ENCODE peak calls at places on chromosomes 11 and 22, in nine cellular contexts. One of them, this sample, is unnamed.

GRCh38 chr11:123386746-123387510 is 43.1 kb upstream of the GRAMD1B start:
- DNase-seq in kidney epithelial cell: no peak
- DNase-seq in brain microvascular endothelial cell: no peak
- DNase-seq in ovary: no peak
- DNase-seq in GM23338: no peak
- DNase-seq in right atrium auricular region: no peak
- DNase-seq in hepatocyte: no peak
- DNase-seq in left ventricle myocardium inferior: no peak
- DNase-seq in PC-9: no peak
- DNase-seq in this sample: no peak

GRCh38 chr11:3224730-3225098 is 6.1 kb upstream of the MRGPRG start:
- DNase-seq in kidney epithelial cell: no peak
- DNase-seq in brain microvascular endothelial cell: no peak
- DNase-seq in ovary: peak; percentile 5
- DNase-seq in GM23338: no peak
- DNase-seq in right atrium auricular region: no peak
- DNase-seq in hepatocyte: no peak
- DNase-seq in left ventricle myocardium inferior: no peak
- DNase-seq in PC-9: no peak
- DNase-seq in this sample: no peak

GRCh38 chr22:37639070-37639760 is at the start of gene SH3BP1:
- DNase-seq in kidney epithelial cell: no peak
- DNase-seq in brain microvascular endothelial cell: no peak
- DNase-seq in ovary: peak; percentile 75
- DNase-seq in GM23338: peak; percentile 87
- DNase-seq in right atrium auricular region: no peak
- DNase-seq in hepatocyte: peak; percentile 81
- DNase-seq in left ventricle myocardium inferior: peak; percentile 68
- DNase-seq in PC-9: peak; percentile 79
- DNase-seq in this sample: peak; percentile 70

GRCh38 chr11:43359432-43359818 is 705 bp downstream of the TTC17 start:
- DNase-seq in kidney epithelial cell: no peak
- DNase-seq in brain microvascular endothelial cell: peak; percentile 17
- DNase-seq in ovary: no peak
- DNase-seq in GM23338: peak; percentile 45
- DNase-seq in right atrium auricular region: no peak
- DNase-seq in hepatocyte: peak; percentile 52
- DNase-seq in left ventricle myocardium inferior: no peak
- DNase-seq in PC-9: no peak
- DNase-seq in this sample: no peak

GRCh38 chr22:37084385-37084784 is 25.1 kb downstream of the TMPRSS6 start:
- DNase-seq in kidney epithelial cell: no peak
- DNase-seq in brain microvascular endothelial cell: no peak
- DNase-seq in ovary: no peak
- DNase-seq in GM23338: no peak
- DNase-seq in right atrium auricular region: no peak
- DNase-seq in hepatocyte: no peak
- DNase-seq in left ventricle myocardium inferior: no peak
- DNase-seq in PC-9: no peak
- DNase-seq in this sample: no peak

GRCh38 chr11:120065876-120066275 is 72.0 kb downstream of the TRIM29 start:
- DNase-seq in kidney epithelial cell: no peak
- DNase-seq in brain microvascular endothelial cell: no peak
- DNase-seq in ovary: no peak
- DNase-seq in GM23338: no peak
- DNase-seq in right atrium auricular region: peak; percentile 52
- DNase-seq in hepatocyte: no peak
- DNase-seq in left ventricle myocardium inferior: no peak
- DNase-seq in PC-9: no peak
- DNase-seq in this sample: no peak

GRCh38 chr11:92948116-92948515 is 21.3 kb upstream of the MTNR1B start:
- DNase-seq in kidney epithelial cell: peak; percentile 35
- DNase-seq in brain microvascular endothelial cell: no peak
- DNase-seq in ovary: no peak
- DNase-seq in GM23338: no peak
- DNase-seq in right atrium auricular region: no peak
- DNase-seq in hepatocyte: peak; percentile 57
- DNase-seq in left ventricle myocardium inferior: no peak
- DNase-seq in PC-9: no peak
- DNase-seq in this sample: no peak

GRCh38 chr11:73233211-73233610 is 15.1 kb downstream of the P2RY2 start:
- DNase-seq in kidney epithelial cell: no peak
- DNase-seq in brain microvascular endothelial cell: no peak
- DNase-seq in ovary: no peak
- DNase-seq in GM23338: no peak
- DNase-seq in right atrium auricular region: no peak
- DNase-seq in hepatocyte: no peak
- DNase-seq in left ventricle myocardium inferior: no peak
- DNase-seq in PC-9: no peak
- DNase-seq in this sample: no peak

GRCh38 chr11:118907051-118907748 is 18.5 kb downstream of the BCL9L start:
- DNase-seq in kidney epithelial cell: no peak
- DNase-seq in brain microvascular endothelial cell: no peak
- DNase-seq in ovary: peak; percentile 87
- DNase-seq in GM23338: peak; percentile 91
- DNase-seq in right atrium auricular region: peak; percentile 89
- DNase-seq in hepatocyte: peak; percentile 88
- DNase-seq in left ventricle myocardium inferior: peak; percentile 81
- DNase-seq in PC-9: peak; percentile 89
- DNase-seq in this sample: peak; percentile 77

GRCh38 chr11:77821349-77821851 is 456 bp downstream of the AAMDC start:
- DNase-seq in kidney epithelial cell: no peak
- DNase-seq in brain microvascular endothelial cell: peak; percentile 32
- DNase-seq in ovary: peak; percentile 49
- DNase-seq in GM23338: peak; percentile 67
- DNase-seq in right atrium auricular region: no peak
- DNase-seq in hepatocyte: peak; percentile 36
- DNase-seq in left ventricle myocardium inferior: peak; percentile 21
- DNase-seq in PC-9: no peak
- DNase-seq in this sample: peak; percentile 23

GRCh38 chr11:78420255-78420764 is 2.7 kb upstream of the GAB2 start:
- DNase-seq in kidney epithelial cell: peak; percentile 82
- DNase-seq in brain microvascular endothelial cell: peak; percentile 96
- DNase-seq in ovary: peak; percentile 80
- DNase-seq in GM23338: peak; percentile 86
- DNase-seq in right atrium auricular region: peak; percentile 86
- DNase-seq in hepatocyte: peak; percentile 83
- DNase-seq in left ventricle myocardium inferior: peak; percentile 75
- DNase-seq in PC-9: peak; percentile 74
- DNase-seq in this sample: no peak

GRCh38 chr22:42473484-42474193 is 41.4 kb upstream of the NFAM1 start:
- DNase-seq in kidney epithelial cell: peak; percentile 14
- DNase-seq in brain microvascular endothelial cell: peak; percentile 62
- DNase-seq in ovary: no peak
- DNase-seq in GM23338: peak; percentile 84
- DNase-seq in right atrium auricular region: no peak
- DNase-seq in hepatocyte: peak; percentile 77
- DNase-seq in left ventricle myocardium inferior: no peak
- DNase-seq in PC-9: peak; percentile 22
- DNase-seq in this sample: no peak

GRCh38 chr11:123174196-123175183 is 20.6 kb downstream of the CLMP start:
- DNase-seq in kidney epithelial cell: peak; percentile 77
- DNase-seq in brain microvascular endothelial cell: peak; percentile 78
- DNase-seq in ovary: no peak
- DNase-seq in GM23338: peak; percentile 41
- DNase-seq in right atrium auricular region: peak; percentile 86
- DNase-seq in hepatocyte: peak; percentile 59
- DNase-seq in left ventricle myocardium inferior: no peak
- DNase-seq in PC-9: no peak
- DNase-seq in this sample: no peak

GRCh38 chr22:41500303-41500702 is 31.4 kb downstream of the ACO2 start:
- DNase-seq in kidney epithelial cell: no peak
- DNase-seq in brain microvascular endothelial cell: no peak
- DNase-seq in ovary: no peak
- DNase-seq in GM23338: no peak
- DNase-seq in right atrium auricular region: no peak
- DNase-seq in hepatocyte: no peak
- DNase-seq in left ventricle myocardium inferior: no peak
- DNase-seq in PC-9: no peak
- DNase-seq in this sample: no peak

GRCh38 chr11:2482745-2483144 is 37.9 kb downstream of the KCNQ1 start:
- DNase-seq in kidney epithelial cell: no peak
- DNase-seq in brain microvascular endothelial cell: no peak
- DNase-seq in ovary: no peak
- DNase-seq in GM23338: no peak
- DNase-seq in right atrium auricular region: no peak
- DNase-seq in hepatocyte: no peak
- DNase-seq in left ventricle myocardium inferior: no peak
- DNase-seq in PC-9: no peak
- DNase-seq in this sample: no peak

GRCh38 chr11:118789501-118790356 is 1.2 kb downstream of the DDX6 start:
- DNase-seq in kidney epithelial cell: no peak
- DNase-seq in brain microvascular endothelial cell: peak; percentile 1
- DNase-seq in ovary: no peak
- DNase-seq in GM23338: peak; percentile 47
- DNase-seq in right atrium auricular region: no peak
- DNase-seq in hepatocyte: peak; percentile 45
- DNase-seq in left ventricle myocardium inferior: no peak
- DNase-seq in PC-9: no peak
- DNase-seq in this sample: peak; percentile 13

DNA sequence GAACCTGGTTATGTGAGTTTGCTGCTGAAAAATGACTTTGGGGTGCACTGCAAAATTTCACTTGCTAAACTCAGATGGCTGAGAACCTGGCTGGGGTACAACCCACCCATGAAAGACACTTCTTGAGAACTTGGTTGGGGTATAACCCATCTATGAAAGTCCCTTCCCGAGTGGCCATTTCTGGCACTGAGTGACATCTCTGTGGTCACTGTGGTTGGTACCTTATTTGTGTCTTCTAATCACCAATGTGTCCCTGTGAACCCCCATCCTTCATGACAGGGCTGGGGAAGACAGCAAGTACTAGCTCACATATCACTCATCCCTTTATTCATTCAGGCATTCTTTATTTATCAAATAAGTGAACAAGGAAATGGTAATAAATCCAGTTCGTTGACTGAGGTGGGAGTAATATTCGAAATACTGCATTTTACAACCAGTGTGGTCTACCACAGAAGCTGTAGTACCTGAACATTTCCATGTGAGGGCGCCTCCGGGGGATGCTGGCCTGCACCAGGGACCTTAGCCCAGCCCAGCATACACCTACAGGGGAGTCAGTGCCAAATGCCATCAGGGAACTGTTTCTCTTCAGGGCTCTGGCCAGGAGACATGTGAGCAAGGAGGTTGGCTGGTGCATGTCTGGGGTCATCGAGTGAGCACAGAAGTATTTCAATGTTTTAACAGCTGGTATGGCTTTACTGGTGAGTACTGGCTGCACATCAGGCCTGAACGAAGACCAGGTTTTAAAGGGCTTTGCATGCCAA is 122.1 kb downstream of the CSNK2A3 start:
- DNase-seq in kidney epithelial cell: no peak
- DNase-seq in brain microvascular endothelial cell: no peak
- DNase-seq in ovary: no peak
- DNase-seq in GM23338: peak; percentile 82
- DNase-seq in right atrium auricular region: no peak
- DNase-seq in hepatocyte: no peak
- DNase-seq in left ventricle myocardium inferior: no peak
- DNase-seq in PC-9: no peak
- DNase-seq in this sample: no peak
- TF ChIP-seq CTCF in kidney epithelial cell: peak; percentile 20
- TF ChIP-seq CTCF in brain microvascular endothelial cell: peak; percentile 51
- TF ChIP-seq CTCF in ovary: no peak
- TF ChIP-seq CTCF in GM23338: peak; percentile 85
- TF ChIP-seq CTCF in right atrium auricular region: no peak
- TF ChIP-seq CTCF in hepatocyte: no peak
- TF ChIP-seq CTCF in left ventricle myocardium inferior: peak; percentile 48
- TF ChIP-seq CTCF in PC-9: peak; percentile 34
- TF ChIP-seq CTCF in this sample: peak; percentile 69

DNA sequence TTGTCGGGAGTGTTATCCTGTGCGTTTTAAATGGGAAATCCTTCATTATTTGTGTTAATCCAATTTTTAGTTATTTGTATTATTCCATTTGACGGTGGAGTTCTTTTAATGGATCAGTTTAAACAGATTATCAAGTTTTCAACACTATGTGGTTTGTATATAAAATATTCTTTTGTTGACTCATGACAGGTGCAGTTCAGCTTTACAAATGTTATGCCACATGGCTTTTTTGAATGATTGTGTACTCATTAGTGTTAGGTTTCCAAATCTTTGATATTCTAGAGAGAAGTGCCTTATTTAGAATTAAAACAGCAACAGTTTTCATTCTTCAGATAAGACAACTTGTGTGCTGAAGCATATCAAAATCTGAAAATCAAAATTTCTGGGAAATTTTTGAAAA is 2.4 kb downstream of the JAM3 start:
- DNase-seq in kidney epithelial cell: no peak
- DNase-seq in brain microvascular endothelial cell: no peak
- DNase-seq in ovary: no peak
- DNase-seq in GM23338: no peak
- DNase-seq in right atrium auricular region: no peak
- DNase-seq in hepatocyte: no peak
- DNase-seq in left ventricle myocardium inferior: no peak
- DNase-seq in PC-9: no peak
- DNase-seq in this sample: no peak
- H3K27me3 ChIP-seq in kidney epithelial cell: peaks cover 6% of the 10 kb centered on the region
- H3K27me3 ChIP-seq in brain microvascular endothelial cell: no peaks in the 10 kb centered on the region
- H3K27me3 ChIP-seq in ovary: no peaks in the 10 kb centered on the region
- H3K27me3 ChIP-seq in GM23338: peaks cover 13% of the 10 kb centered on the region
- H3K27me3 ChIP-seq in right atrium auricular region: no peaks in the 10 kb centered on the region
- H3K27me3 ChIP-seq in hepatocyte: peaks cover 39% of the 10 kb centered on the region
- H3K27me3 ChIP-seq in left ventricle myocardium inferior: no peaks in the 10 kb centered on the region
- H3K27me3 ChIP-seq in PC-9: peaks cover 85% of the 10 kb centered on the region
- H3K27me3 ChIP-seq in this sample: no peaks in the 10 kb centered on the region

DNA sequence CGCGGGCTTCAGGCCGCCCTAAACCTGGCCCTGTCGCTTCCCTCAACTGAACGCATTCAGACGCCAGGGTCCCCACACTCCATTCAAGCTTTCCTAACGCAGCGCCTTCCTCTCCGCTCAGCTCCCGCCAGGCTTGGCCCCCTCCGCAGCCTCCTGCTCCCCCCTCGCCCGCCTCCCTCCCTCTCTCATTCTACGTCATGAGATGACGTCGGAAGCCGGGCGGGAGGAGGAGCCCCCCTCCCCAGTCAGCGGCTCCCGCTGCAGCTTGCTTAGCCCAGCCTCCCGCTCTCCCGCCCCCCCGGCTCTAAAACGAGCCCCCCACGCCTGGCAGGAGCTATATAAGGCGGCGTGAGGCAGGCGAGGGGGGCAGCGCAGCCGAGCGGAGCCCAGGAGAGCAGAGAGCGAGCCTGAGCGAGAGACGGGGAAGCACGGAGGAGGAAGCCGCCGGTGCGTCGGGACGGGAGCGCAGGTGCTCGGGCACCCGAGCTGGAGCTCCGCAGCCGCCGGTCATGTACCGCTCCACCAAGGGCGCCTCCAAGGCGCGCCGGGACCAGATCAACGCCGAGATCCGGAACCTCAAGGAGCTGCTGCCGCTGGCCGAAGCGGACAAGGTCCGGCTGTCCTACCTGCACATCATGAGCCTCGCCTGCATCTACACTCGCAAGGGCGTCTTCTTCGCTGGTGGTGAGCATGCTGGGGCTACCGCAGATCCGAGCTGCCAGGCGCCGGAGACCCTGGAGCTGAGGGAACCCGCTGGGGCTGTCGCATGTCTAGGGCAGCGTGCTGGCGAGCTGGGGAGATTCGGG is at the start of gene NPAS4:
- DNase-seq in kidney epithelial cell: no peak
- DNase-seq in brain microvascular endothelial cell: no peak
- DNase-seq in ovary: no peak
- DNase-seq in GM23338: peak; percentile 74
- DNase-seq in right atrium auricular region: no peak
- DNase-seq in hepatocyte: no peak
- DNase-seq in left ventricle myocardium inferior: no peak
- DNase-seq in PC-9: no peak
- DNase-seq in this sample: no peak
- H3K4me3 ChIP-seq in kidney epithelial cell: no peak within 1 kb of the TSS
- H3K4me3 ChIP-seq in brain microvascular endothelial cell: no peak within 1 kb of the TSS
- H3K4me3 ChIP-seq in ovary: no peak within 1 kb of the TSS
- H3K4me3 ChIP-seq in GM23338: peak within 1 kb of the TSS; percentile 74
- H3K4me3 ChIP-seq in right atrium auricular region: no peak within 1 kb of the TSS
- H3K4me3 ChIP-seq in hepatocyte: no peak within 1 kb of the TSS
- H3K4me3 ChIP-seq in left ventricle myocardium inferior: no peak within 1 kb of the TSS
- H3K4me3 ChIP-seq in PC-9: no peak within 1 kb of the TSS
- H3K4me3 ChIP-seq in this sample: no peak within 1 kb of the TSS

GRCh38 chr11:12485328-12485727 is 108.0 kb downstream of the PARVA start:
- DNase-seq in kidney epithelial cell: no peak
- DNase-seq in brain microvascular endothelial cell: no peak
- DNase-seq in ovary: no peak
- DNase-seq in GM23338: no peak
- DNase-seq in right atrium auricular region: no peak
- DNase-seq in hepatocyte: no peak
- DNase-seq in left ventricle myocardium inferior: no peak
- DNase-seq in PC-9: no peak
- DNase-seq in this sample: no peak
- TF ChIP-seq CTCF in kidney epithelial cell: peak; percentile 39
- TF ChIP-seq CTCF in brain microvascular endothelial cell: peak; percentile 71
- TF ChIP-seq CTCF in ovary: no peak
- TF ChIP-seq CTCF in GM23338: peak; percentile 56
- TF ChIP-seq CTCF in right atrium auricular region: peak; percentile 11
- TF ChIP-seq CTCF in hepatocyte: peak; percentile 16
- TF ChIP-seq CTCF in left ventricle myocardium inferior: peak; percentile 37
- TF ChIP-seq CTCF in PC-9: peak; percentile 58
- TF ChIP-seq CTCF in this sample: no peak

This sample was measured in GM06990.